ENCODE peak calls at places on chromosomes 5 and 9, in four cellular contexts. One of them, this sample, is unnamed.

GRCh38 chr5:157543825-157544622 is 31.6 kb downstream of the ADAM19 start:
- DNase-seq in hepatocyte: no peak
- DNase-seq in HCT116: no peak
- DNase-seq in HepG2: no peak
- DNase-seq in this sample: no peak

GRCh38 chr5:31362931-31363568 is 168.8 kb downstream of the DROSHA start:
- DNase-seq in hepatocyte: no peak
- DNase-seq in HCT116: no peak
- DNase-seq in HepG2: no peak
- DNase-seq in this sample: no peak

GRCh38 chr9:114580609-114581193 is 6.9 kb upstream of the ATP6V1G1 start:
- DNase-seq in hepatocyte: no peak
- DNase-seq in HCT116: no peak
- DNase-seq in HepG2: no peak
- DNase-seq in this sample: no peak

GRCh38 chr9:83449166-83449565 is 89.0 kb downstream of the FRMD3 start:
- DNase-seq in hepatocyte: no peak
- DNase-seq in HCT116: no peak
- DNase-seq in HepG2: no peak
- DNase-seq in this sample: no peak

GRCh38 chr5:151739939-151740335 is 18.5 kb downstream of the ATOX1 start:
- DNase-seq in hepatocyte: no peak
- DNase-seq in HCT116: no peak
- DNase-seq in HepG2: no peak
- DNase-seq in this sample: no peak

GRCh38 chr5:74390822-74391221 is 249.7 kb downstream of the ENC1 start:
- DNase-seq in hepatocyte: no peak
- DNase-seq in HCT116: no peak
- DNase-seq in HepG2: no peak
- DNase-seq in this sample: no peak

GRCh38 chr5:93715776-93716175 is 25.6 kb downstream of the POU5F2 start:
- DNase-seq in hepatocyte: no peak
- DNase-seq in HCT116: no peak
- DNase-seq in HepG2: no peak
- DNase-seq in this sample: no peak

GRCh38 chr5:139955616-139956283 is 87.3 kb downstream of the NRG2 start:
- DNase-seq in hepatocyte: no peak
- DNase-seq in HCT116: peak; percentile 7
- DNase-seq in HepG2: no peak
- DNase-seq in this sample: no peak

GRCh38 chr9:101462558-101462957 is 27.0 kb upstream of the ALDOB start:
- DNase-seq in hepatocyte: no peak
- DNase-seq in HCT116: no peak
- DNase-seq in HepG2: no peak
- DNase-seq in this sample: peak; percentile 49

GRCh38 chr9:130049431-130050210 is 4.1 kb upstream of the GPR107 start:
- DNase-seq in hepatocyte: no peak
- DNase-seq in HCT116: no peak
- DNase-seq in HepG2: no peak
- DNase-seq in this sample: no peak

GRCh38 chr5:3891118-3891517 is 295.5 kb downstream of the IRX1 start:
- DNase-seq in hepatocyte: no peak
- DNase-seq in HCT116: no peak
- DNase-seq in HepG2: no peak
- DNase-seq in this sample: no peak

GRCh38 chr5:68730220-68731010 is 363.4 kb upstream of the SLC30A5 start:
- DNase-seq in hepatocyte: peak; percentile 62
- DNase-seq in HCT116: no peak
- DNase-seq in HepG2: no peak
- DNase-seq in this sample: no peak

DNA sequence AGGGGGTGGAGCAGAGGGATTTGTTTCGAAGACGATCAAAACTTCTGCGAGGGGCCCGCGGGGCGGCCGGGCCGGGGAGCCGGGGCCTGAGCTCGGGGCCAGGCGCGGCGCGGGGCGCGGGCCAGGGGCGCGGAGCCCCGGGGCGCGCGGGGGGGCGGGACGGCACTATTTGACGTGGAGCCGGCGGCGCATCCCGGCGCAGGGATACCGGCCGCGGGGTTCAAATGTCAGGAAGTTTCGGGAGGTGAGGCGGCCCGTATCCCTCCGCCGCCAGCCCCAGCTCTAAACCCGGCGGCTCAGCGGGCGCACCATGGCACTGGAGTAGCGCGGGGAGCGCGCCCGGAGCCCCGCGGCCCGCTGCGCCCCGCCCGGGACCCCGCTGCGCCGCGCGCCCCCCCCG is at the start of gene LMX1B:
- DNase-seq in hepatocyte: no peak
- DNase-seq in HCT116: peak; percentile 63
- DNase-seq in HepG2: no peak
- DNase-seq in this sample: no peak
- H3K27me3 ChIP-seq in hepatocyte: peaks cover 89% of the 10 kb centered on the region
- H3K27me3 ChIP-seq in HCT116: no peaks in the 10 kb centered on the region
- H3K27me3 ChIP-seq in HepG2: peaks cover 39% of the 10 kb centered on the region
- H3K27me3 ChIP-seq in this sample: peaks cover 41% of the 10 kb centered on the region

GRCh38 chr9:92978345-92978875 is 31.1 kb downstream of the FGD3 start:
- DNase-seq in hepatocyte: no peak
- DNase-seq in HCT116: no peak
- DNase-seq in HepG2: no peak
- DNase-seq in this sample: no peak

GRCh38 chr9:92976436-92976835 is 29.1 kb downstream of the FGD3 start:
- DNase-seq in hepatocyte: no peak
- DNase-seq in HCT116: no peak
- DNase-seq in HepG2: no peak
- DNase-seq in this sample: no peak

GRCh38 chr9:92979657-92980056 is 32.3 kb downstream of the FGD3 start:
- DNase-seq in hepatocyte: no peak
- DNase-seq in HCT116: no peak
- DNase-seq in HepG2: no peak
- DNase-seq in this sample: no peak

GRCh38 chr9:92975452-92975770 is 28.1 kb downstream of the FGD3 start:
- DNase-seq in hepatocyte: no peak
- DNase-seq in HCT116: no peak
- DNase-seq in HepG2: no peak
- DNase-seq in this sample: no peak

GRCh38 chr9:92977279-92977678 is 30.0 kb downstream of the FGD3 start:
- DNase-seq in hepatocyte: no peak
- DNase-seq in HCT116: no peak
- DNase-seq in HepG2: no peak
- DNase-seq in this sample: no peak
- H2AFZ ChIP-seq in hepatocyte: no peak overlapping the region
- H2AFZ ChIP-seq in HCT116: no peak overlapping the region
- H2AFZ ChIP-seq in HepG2: no peak overlapping the region
- H2AFZ ChIP-seq in this sample: no peak overlapping the region

GRCh38 chr9:92425578-92425977 is 1.3 kb upstream of the OMD start:
- DNase-seq in hepatocyte: peak; percentile 11
- DNase-seq in HCT116: no peak
- DNase-seq in HepG2: no peak
- DNase-seq in this sample: no peak
- H3K27ac ChIP-seq in hepatocyte: peak overlapping the region; percentile 65
- H3K27ac ChIP-seq in HCT116: no peak overlapping the region
- H3K27ac ChIP-seq in HepG2: no peak overlapping the region
- H3K27ac ChIP-seq in this sample: no peak overlapping the region

DNA sequence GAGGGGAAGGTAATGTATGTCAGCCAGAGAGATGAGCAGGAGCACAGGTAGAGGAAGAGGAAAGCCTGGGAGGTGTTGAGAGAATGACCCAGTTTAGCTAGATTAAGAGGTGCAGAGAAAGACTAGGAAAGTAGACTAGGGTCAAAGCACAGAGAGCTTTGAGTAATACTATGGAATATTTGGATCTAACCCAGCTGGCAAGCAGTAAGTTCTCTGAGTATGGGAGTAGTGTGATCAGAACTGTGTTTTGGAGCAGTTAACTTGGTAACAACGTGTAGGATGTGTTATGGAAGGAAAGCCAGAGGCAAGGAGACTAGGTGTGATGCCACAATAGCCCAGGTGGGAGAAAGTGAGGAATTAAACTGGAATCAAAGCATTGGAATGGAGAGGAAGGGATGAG is 84.9 kb upstream of the PTGER4 start:
- DNase-seq in hepatocyte: no peak
- DNase-seq in HCT116: no peak
- DNase-seq in HepG2: no peak
- DNase-seq in this sample: no peak
- H3K27me3 ChIP-seq in hepatocyte: no peaks in the 10 kb centered on the region
- H3K27me3 ChIP-seq in HCT116: no peaks in the 10 kb centered on the region
- H3K27me3 ChIP-seq in HepG2: no peaks in the 10 kb centered on the region
- H3K27me3 ChIP-seq in this sample: no peaks in the 10 kb centered on the region

This sample was measured in PC-9.